ENCODE peak calls at places on chromosomes 5 and 9, in nine cellular contexts. T, X, B, W, L, C, N, A and R are unnamed samples.

GRCh38 chr5:159106569-159107282 is 7.0 kb upstream of the EBF1 start:
- DNase-seq in T (peak), X (peak), B (peak), W (peak), L (peak), C (peak), N (peak), A (peak), R (peak)

GRCh38 chr9:37037137-37037743 is 3.2 kb upstream of the PAX5 start:
- DNase-seq in T (no peak), X (no peak), B (no peak), W (no peak), L (no peak), C (peak), N (no peak), A (no peak), R (no peak)

GRCh38 chr9:129880654-129881546 is 45.6 kb downstream of the USP20 start:
- DNase-seq in T (peak), X (no peak), B (peak), W (no peak), L (no peak), C (no peak), N (no peak), A (no peak), R (no peak)

GRCh38 chr5:122102825-122103224 is 24.8 kb upstream of the LOX start:
- DNase-seq in T (peak), X (no peak), B (peak), W (no peak), L (no peak), C (no peak), N (no peak), A (no peak), R (peak)

GRCh38 chr5:76376141-76376900 is 26.8 kb upstream of the IQGAP2 start:
- DNase-seq in T (no peak), X (no peak), B (peak), W (no peak), L (no peak), C (no peak), N (no peak), A (no peak), R (no peak)

GRCh38 chr5:168291281-168291960 is at the start of gene WWC1:
- DNase-seq in T (no peak), X (peak), B (peak), W (peak), L (peak), C (no peak), N (no peak), A (peak), R (no peak)

GRCh38 chr5:139458580-139459407 is 3.7 kb downstream of the ECSCR start:
- DNase-seq in T (peak), X (no peak), B (peak), W (no peak), L (no peak), C (peak), N (no peak), A (no peak), R (peak)

GRCh38 chr9:133996531-133997520 is 4.7 kb upstream of the VAV2 start:
- DNase-seq in T (no peak), X (no peak), B (no peak), W (no peak), L (no peak), C (no peak), N (no peak), A (no peak), R (peak)

GRCh38 chr5:43572357-43572756 is 15.5 kb upstream of the PAIP1 start:
- DNase-seq in T (peak), X (no peak), B (no peak), W (no peak), L (no peak), C (no peak), N (no peak), A (no peak), R (no peak)

GRCh38 chr9:136847065-136847826 is 2.0 kb upstream of the PHPT1 start:
- DNase-seq in T (peak), X (peak), B (peak), W (peak), L (peak), C (peak), N (no peak), A (peak), R (peak)

GRCh38 chr5:65034782-65035181 is 266.1 kb downstream of the CWC27 start:
- DNase-seq in T (no peak), X (no peak), B (no peak), W (no peak), L (peak), C (no peak), N (no peak), A (peak), R (no peak)

GRCh38 chr5:160029004-160029403 is 20.1 kb downstream of the TTC1 start:
- DNase-seq in T (no peak), X (no peak), B (peak), W (no peak), L (no peak), C (no peak), N (no peak), A (no peak), R (no peak)

GRCh38 chr9:83699615-83700014 is 8.1 kb downstream of the UBQLN1 start:
- DNase-seq in T (no peak), X (no peak), B (no peak), W (no peak), L (no peak), C (no peak), N (no peak), A (no peak), R (no peak)

GRCh38 chr5:153267506-153267905 is 223.0 kb upstream of the GRIA1 start:
- DNase-seq in T (no peak), X (no peak), B (no peak), W (no peak), L (no peak), C (no peak), N (no peak), A (no peak), R (peak)

GRCh38 chr5:57386958-57387357 is 95.7 kb downstream of the ACTBL2 start:
- DNase-seq in T (peak), X (no peak), B (peak), W (no peak), L (no peak), C (no peak), N (no peak), A (no peak), R (peak)

GRCh38 chr5:72818866-72819534 is 2.5 kb downstream of the TNPO1 start:
- DNase-seq in T (peak), X (peak), B (peak), W (peak), L (peak), C (peak), N (peak), A (peak), R (peak)

GRCh38 chr5:43560128-43560527 is 3.3 kb upstream of the PAIP1 start:
- DNase-seq in T (peak), X (no peak), B (peak), W (no peak), L (no peak), C (no peak), N (no peak), A (no peak), R (peak)

GRCh38 chr9:107653263-107653821 is 163.8 kb upstream of the KLF4 start:
- DNase-seq in T (no peak), X (no peak), B (no peak), W (no peak), L (no peak), C (no peak), N (no peak), A (no peak), R (no peak)

GRCh38 chr5:179143446-179143845 is 83.3 kb downstream of the ZNF354C start:
- DNase-seq in T (no peak), X (peak), B (peak), W (peak), L (no peak), C (no peak), N (no peak), A (peak), R (peak)
- TF ChIP-seq CTCF in T (no peak), X (no peak), B (peak), W (peak), L (no peak), C (no peak), N (no peak), A (no peak), R (peak)

DNA sequence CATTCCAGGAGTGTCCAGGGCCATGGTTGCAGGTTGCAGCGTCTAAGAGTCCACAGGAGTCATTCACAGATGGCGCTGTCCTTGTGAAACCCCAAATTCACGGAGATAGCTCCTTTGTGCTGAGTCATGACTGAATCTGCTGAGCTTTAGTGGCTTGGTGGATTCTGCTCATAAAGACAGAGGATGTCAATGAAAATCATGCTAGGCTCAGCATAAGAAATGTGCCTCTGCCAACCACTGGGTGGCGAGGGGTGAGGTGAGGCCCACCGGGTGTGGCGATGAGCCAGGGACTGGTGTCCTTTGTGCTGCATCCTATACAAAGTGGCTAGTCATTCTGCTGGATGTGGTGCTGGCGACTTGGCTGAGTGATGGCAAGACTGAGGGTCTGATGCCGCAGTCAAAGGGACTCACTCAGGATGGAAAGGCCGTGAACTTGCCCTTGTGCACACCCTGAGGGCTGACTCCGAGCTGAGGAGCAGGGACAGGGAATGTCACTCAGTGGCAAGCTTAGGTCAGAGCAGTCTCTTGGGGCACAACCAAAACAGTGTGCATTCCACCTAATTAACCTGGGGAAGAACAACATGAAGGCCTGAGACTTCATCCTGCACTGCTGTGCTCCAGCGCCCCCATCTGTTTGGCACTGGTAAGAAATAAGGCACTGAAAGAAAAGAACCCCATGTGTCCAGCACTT is 71.5 kb downstream of the DAP start:
- DNase-seq in T (no peak), X (no peak), B (peak), W (no peak), L (peak), C (peak), N (no peak), A (peak), R (peak)
- TF ChIP-seq CTCF in T (peak), X (peak), B (peak), W (peak), L (peak), C (peak), N (no peak), A (peak), R (peak)

GRCh38 chr5:142654578-142655042 is 31.3 kb downstream of the FGF1 start:
- DNase-seq in T (no peak), X (no peak), B (no peak), W (no peak), L (peak), C (no peak), N (no peak), A (no peak), R (no peak)
- TF ChIP-seq CTCF in T (peak), X (no peak), B (peak), W (peak), L (peak), C (no peak), N (no peak), A (no peak), R (no peak)

DNA sequence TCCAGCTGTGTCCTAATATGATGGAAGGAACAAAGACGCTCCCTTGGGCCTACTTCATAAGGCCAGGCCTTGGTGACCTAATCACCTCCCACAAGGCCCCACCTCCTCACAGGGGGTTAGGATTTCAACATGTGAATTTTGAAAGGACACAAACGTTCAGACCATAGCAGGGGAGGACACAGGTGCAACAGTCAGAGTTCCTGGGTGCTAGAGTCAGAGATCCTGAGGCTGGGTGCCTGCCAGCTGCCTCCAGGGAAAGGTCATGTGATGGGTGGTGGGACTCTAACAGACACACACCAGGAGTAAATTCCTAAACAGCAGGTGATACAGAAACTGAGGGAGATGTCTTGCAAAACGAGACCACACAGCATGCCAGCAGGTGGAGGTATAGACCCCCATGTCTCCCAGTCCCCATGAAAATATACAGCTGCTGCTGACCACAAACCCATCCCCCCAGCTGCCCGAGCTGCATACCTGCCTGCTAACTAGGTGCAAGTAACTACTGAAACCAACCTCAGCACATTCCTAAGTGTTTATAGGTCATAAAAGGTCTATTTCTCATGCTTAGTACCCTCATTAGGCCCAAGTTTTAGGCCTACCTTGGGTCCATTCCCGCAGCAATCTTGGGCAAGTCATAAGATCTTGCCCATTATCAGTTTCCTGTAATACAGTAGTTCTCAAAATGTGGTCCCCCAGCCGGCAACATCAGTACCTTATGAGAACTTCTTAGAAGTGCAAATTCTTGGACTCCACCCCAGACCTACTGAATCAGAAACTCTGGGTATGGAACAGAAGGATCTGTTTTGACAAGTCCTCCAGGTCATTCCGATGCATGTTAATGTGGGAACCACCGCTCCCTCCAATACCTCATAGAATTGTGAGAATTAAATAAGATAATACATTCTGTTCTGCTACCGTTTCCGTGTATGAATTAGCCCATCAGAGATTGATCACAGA is 245.3 kb downstream of the ENC1 start:
- DNase-seq in T (no peak), X (peak), B (no peak), W (no peak), L (peak), C (no peak), N (no peak), A (peak), R (no peak)
- TF ChIP-seq CTCF in T (no peak), X (peak), B (no peak), W (peak), L (peak), C (peak), N (no peak), A (no peak), R (no peak)

GRCh38 chr9:93620041-93620506 is 43.7 kb downstream of the PHF2 start:
- DNase-seq in T (no peak), X (peak), B (no peak), W (no peak), L (peak), C (no peak), N (no peak), A (peak), R (no peak)
- TF ChIP-seq CTCF in T (peak), X (peak), B (no peak), W (no peak), L (peak), C (no peak), N (no peak), A (no peak), R (no peak)

GRCh38 chr5:3377176-3377575 is 218.5 kb upstream of the IRX1 start:
- DNase-seq in T (no peak), X (no peak), B (no peak), W (no peak), L (no peak), C (no peak), N (no peak), A (no peak), R (no peak)

GRCh38 chr5:3377831-3378230 is 217.8 kb upstream of the IRX1 start:
- DNase-seq in T (no peak), X (no peak), B (no peak), W (no peak), L (no peak), C (no peak), N (no peak), A (no peak), R (no peak)

GRCh38 chr5:3373391-3373790 is 222.2 kb upstream of the IRX1 start:
- DNase-seq in T (no peak), X (no peak), B (no peak), W (no peak), L (no peak), C (no peak), N (no peak), A (no peak), R (no peak)

GRCh38 chr5:3375586-3376311 is 219.9 kb upstream of the IRX1 start:
- DNase-seq in T (no peak), X (no peak), B (no peak), W (no peak), L (no peak), C (no peak), N (no peak), A (no peak), R (no peak)

DNA sequence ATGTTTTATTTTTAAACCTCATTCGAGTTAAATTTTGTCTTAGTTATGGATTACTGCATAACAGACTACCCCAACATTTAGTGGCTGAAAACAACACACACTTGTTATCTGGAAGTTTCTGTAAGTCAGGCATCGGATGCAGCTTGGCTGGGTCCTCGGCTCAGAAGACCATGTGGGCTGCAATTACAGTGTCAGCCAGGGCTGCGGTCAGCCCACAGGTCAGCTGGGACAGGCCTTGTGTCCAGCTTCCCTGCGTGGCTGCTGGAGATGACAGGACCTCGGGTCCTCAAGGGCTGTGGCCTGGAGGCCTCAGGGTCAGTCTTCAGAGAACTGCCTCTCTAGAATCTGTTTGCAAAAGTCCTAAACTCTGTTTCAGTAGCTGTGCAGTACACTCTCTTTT is 219.0 kb upstream of the IRX1 start:
- DNase-seq in T (no peak), X (no peak), B (no peak), W (no peak), L (no peak), C (no peak), N (no peak), A (no peak), R (no peak)
- TF ChIP-seq CTCF in T (no peak), X (no peak), B (no peak), W (no peak), L (no peak), C (no peak), N (no peak), A (no peak), R (no peak)